ENCODE peak calls at places on chromosomes 13 and 19, in seven cellular contexts. One of them, this sample, is unnamed.

GRCh38 chr19:52453324-52454094 is at the start of gene ZNF578:
- DNase-seq in HCT116: no peak
- DNase-seq in IMR-90: peak; percentile 84
- DNase-seq in epithelial cell of esophagus: peak; percentile 85
- DNase-seq in astrocyte of the cerebellum: peak; percentile 42
- DNase-seq in tibial artery: peak; percentile 55
- DNase-seq in NB4: no peak
- DNase-seq in this sample: peak; percentile 84

GRCh38 chr13:90868321-90868920 is 479.1 kb upstream of the MIR17HG start:
- DNase-seq in HCT116: peak; percentile 8
- DNase-seq in IMR-90: peak; percentile 11
- DNase-seq in epithelial cell of esophagus: peak; percentile 37
- DNase-seq in astrocyte of the cerebellum: peak; percentile 16
- DNase-seq in tibial artery: no peak
- DNase-seq in NB4: peak; percentile 37
- DNase-seq in this sample: peak; percentile 23

GRCh38 chr19:53959176-53959757 is 3.5 kb upstream of the CACNG8 start:
- DNase-seq in HCT116: no peak
- DNase-seq in IMR-90: no peak
- DNase-seq in epithelial cell of esophagus: no peak
- DNase-seq in astrocyte of the cerebellum: no peak
- DNase-seq in tibial artery: no peak
- DNase-seq in NB4: no peak
- DNase-seq in this sample: no peak

GRCh38 chr19:4933528-4933927 is 24.2 kb downstream of the UHRF1 start:
- DNase-seq in HCT116: no peak
- DNase-seq in IMR-90: no peak
- DNase-seq in epithelial cell of esophagus: no peak
- DNase-seq in astrocyte of the cerebellum: no peak
- DNase-seq in tibial artery: no peak
- DNase-seq in NB4: peak; percentile 64
- DNase-seq in this sample: no peak

GRCh38 chr13:113034451-113035208 is 65.6 kb downstream of the MCF2L start:
- DNase-seq in HCT116: no peak
- DNase-seq in IMR-90: peak; percentile 56
- DNase-seq in epithelial cell of esophagus: peak; percentile 17
- DNase-seq in astrocyte of the cerebellum: peak; percentile 16
- DNase-seq in tibial artery: peak; percentile 47
- DNase-seq in NB4: peak; percentile 26
- DNase-seq in this sample: peak; percentile 65

GRCh38 chr19:45863840-45864628 is at the start of gene FOXA3:
- DNase-seq in HCT116: no peak
- DNase-seq in IMR-90: peak; percentile 17
- DNase-seq in epithelial cell of esophagus: peak; percentile 43
- DNase-seq in astrocyte of the cerebellum: no peak
- DNase-seq in tibial artery: no peak
- DNase-seq in NB4: peak; percentile 85
- DNase-seq in this sample: no peak

GRCh38 chr13:51840917-51841316 is 4.1 kb downstream of the TMEM272 start:
- DNase-seq in HCT116: no peak
- DNase-seq in IMR-90: no peak
- DNase-seq in epithelial cell of esophagus: no peak
- DNase-seq in astrocyte of the cerebellum: no peak
- DNase-seq in tibial artery: no peak
- DNase-seq in NB4: no peak
- DNase-seq in this sample: no peak

GRCh38 chr19:14048439-14049153 is 13.3 kb downstream of the PALM3 start:
- DNase-seq in HCT116: no peak
- DNase-seq in IMR-90: no peak
- DNase-seq in epithelial cell of esophagus: peak; percentile 25
- DNase-seq in astrocyte of the cerebellum: no peak
- DNase-seq in tibial artery: peak; percentile 33
- DNase-seq in NB4: peak; percentile 77
- DNase-seq in this sample: no peak

GRCh38 chr13:98059276-98059675 is 83.6 kb upstream of the FARP1 start:
- DNase-seq in HCT116: no peak
- DNase-seq in IMR-90: no peak
- DNase-seq in epithelial cell of esophagus: no peak
- DNase-seq in astrocyte of the cerebellum: no peak
- DNase-seq in tibial artery: no peak
- DNase-seq in NB4: no peak
- DNase-seq in this sample: no peak

GRCh38 chr13:60170414-60170813 is 6.7 kb upstream of the DIAPH3 start:
- DNase-seq in HCT116: no peak
- DNase-seq in IMR-90: no peak
- DNase-seq in epithelial cell of esophagus: no peak
- DNase-seq in astrocyte of the cerebellum: no peak
- DNase-seq in tibial artery: no peak
- DNase-seq in NB4: peak; percentile 35
- DNase-seq in this sample: no peak

GRCh38 chr13:88751994-88752393 is 1080.8 kb downstream of the SLITRK5 start:
- DNase-seq in HCT116: no peak
- DNase-seq in IMR-90: no peak
- DNase-seq in epithelial cell of esophagus: no peak
- DNase-seq in astrocyte of the cerebellum: no peak
- DNase-seq in tibial artery: no peak
- DNase-seq in NB4: no peak
- DNase-seq in this sample: no peak

GRCh38 chr19:53254451-53255341 is at the start of gene ZNF677:
- DNase-seq in HCT116: no peak
- DNase-seq in IMR-90: peak; percentile 76
- DNase-seq in epithelial cell of esophagus: peak; percentile 92
- DNase-seq in astrocyte of the cerebellum: peak; percentile 16
- DNase-seq in tibial artery: peak; percentile 90
- DNase-seq in NB4: no peak
- DNase-seq in this sample: peak; percentile 89

GRCh38 chr19:18274776-18275356 is 614 bp upstream of the IQCN start:
- DNase-seq in HCT116: no peak
- DNase-seq in IMR-90: peak; percentile 89
- DNase-seq in epithelial cell of esophagus: peak; percentile 77
- DNase-seq in astrocyte of the cerebellum: peak; percentile 80
- DNase-seq in tibial artery: peak; percentile 86
- DNase-seq in NB4: peak; percentile 92
- DNase-seq in this sample: peak; percentile 88

GRCh38 chr13:97430296-97430695 is 3.7 kb upstream of the RAP2A start:
- DNase-seq in HCT116: no peak
- DNase-seq in IMR-90: no peak
- DNase-seq in epithelial cell of esophagus: no peak
- DNase-seq in astrocyte of the cerebellum: no peak
- DNase-seq in tibial artery: no peak
- DNase-seq in NB4: no peak
- DNase-seq in this sample: no peak

GRCh38 chr19:31974290-31974689 is 371.1 kb upstream of the ZNF507 start:
- DNase-seq in HCT116: no peak
- DNase-seq in IMR-90: no peak
- DNase-seq in epithelial cell of esophagus: no peak
- DNase-seq in astrocyte of the cerebellum: no peak
- DNase-seq in tibial artery: no peak
- DNase-seq in NB4: no peak
- DNase-seq in this sample: no peak

GRCh38 chr13:35672611-35673010 is 196.1 kb upstream of the MAB21L1 start:
- DNase-seq in HCT116: no peak
- DNase-seq in IMR-90: peak; percentile 10
- DNase-seq in epithelial cell of esophagus: no peak
- DNase-seq in astrocyte of the cerebellum: no peak
- DNase-seq in tibial artery: no peak
- DNase-seq in NB4: no peak
- DNase-seq in this sample: peak; percentile 92

GRCh38 chr13:67367385-67367784 is 137.2 kb upstream of the PCDH9 start:
- DNase-seq in HCT116: no peak
- DNase-seq in IMR-90: no peak
- DNase-seq in epithelial cell of esophagus: no peak
- DNase-seq in astrocyte of the cerebellum: no peak
- DNase-seq in tibial artery: no peak
- DNase-seq in NB4: no peak
- DNase-seq in this sample: no peak

GRCh38 chr19:49453757-49454248 is 778 bp downstream of the ALDH16A1 start:
- DNase-seq in HCT116: no peak
- DNase-seq in IMR-90: no peak
- DNase-seq in epithelial cell of esophagus: no peak
- DNase-seq in astrocyte of the cerebellum: no peak
- DNase-seq in tibial artery: no peak
- DNase-seq in NB4: no peak
- DNase-seq in this sample: no peak

GRCh38 chr19:16872728-16873127 is 16.1 kb upstream of the F2RL3 start:
- DNase-seq in HCT116: no peak
- DNase-seq in IMR-90: no peak
- DNase-seq in epithelial cell of esophagus: no peak
- DNase-seq in astrocyte of the cerebellum: no peak
- DNase-seq in tibial artery: no peak
- DNase-seq in NB4: no peak
- DNase-seq in this sample: no peak

GRCh38 chr13:37475151-37475550 is 123.4 kb downstream of the POSTN start:
- DNase-seq in HCT116: no peak
- DNase-seq in IMR-90: peak; percentile 50
- DNase-seq in epithelial cell of esophagus: no peak
- DNase-seq in astrocyte of the cerebellum: no peak
- DNase-seq in tibial artery: no peak
- DNase-seq in NB4: no peak
- DNase-seq in this sample: no peak

GRCh38 chr19:10499550-10500246 is 3.5 kb downstream of the KEAP1 start:
- DNase-seq in HCT116: no peak
- DNase-seq in IMR-90: no peak
- DNase-seq in epithelial cell of esophagus: no peak
- DNase-seq in astrocyte of the cerebellum: no peak
- DNase-seq in tibial artery: no peak
- DNase-seq in NB4: no peak
- DNase-seq in this sample: no peak

GRCh38 chr13:84702174-84702573 is 819.9 kb upstream of the SLITRK1 start:
- DNase-seq in HCT116: no peak
- DNase-seq in IMR-90: no peak
- DNase-seq in epithelial cell of esophagus: no peak
- DNase-seq in astrocyte of the cerebellum: no peak
- DNase-seq in tibial artery: no peak
- DNase-seq in NB4: no peak
- DNase-seq in this sample: no peak

DNA sequence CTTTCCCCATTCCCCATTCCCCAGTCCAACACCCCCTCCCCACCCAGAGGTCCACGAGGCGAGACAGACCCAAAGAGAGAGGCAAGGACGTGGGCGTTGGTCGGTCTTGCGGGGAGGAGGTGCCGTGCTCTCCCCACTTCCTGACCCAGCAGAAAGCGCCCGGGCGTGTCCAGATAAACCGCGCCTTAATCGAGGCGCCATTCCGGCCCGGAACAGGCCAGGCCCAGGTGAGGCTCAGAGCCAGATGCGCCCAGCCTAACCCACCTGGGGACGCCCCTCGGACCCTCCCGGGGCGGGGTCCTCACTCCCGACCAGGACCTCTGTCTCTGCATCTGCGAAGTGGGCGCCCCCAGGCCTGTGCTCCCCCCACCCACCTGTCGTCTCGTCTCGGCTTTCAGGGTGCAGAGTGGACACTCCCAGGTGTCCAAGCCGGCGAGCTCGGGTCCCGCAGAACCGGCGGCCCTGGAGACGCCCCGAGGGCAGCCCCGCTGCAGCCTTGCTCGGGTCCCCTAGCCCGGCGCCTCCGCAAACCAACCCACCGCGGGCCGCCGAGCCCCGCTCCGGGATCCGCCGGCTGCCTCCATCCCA is 5.1 kb upstream of the ONECUT3 start:
- DNase-seq in HCT116: no peak
- DNase-seq in IMR-90: no peak
- DNase-seq in epithelial cell of esophagus: peak; percentile 78
- DNase-seq in astrocyte of the cerebellum: no peak
- DNase-seq in tibial artery: no peak
- DNase-seq in NB4: no peak
- DNase-seq in this sample: no peak
- H3K4me3 ChIP-seq in HCT116: peak overlapping the region; percentile 67
- H3K4me3 ChIP-seq in IMR-90: no peak overlapping the region
- H3K4me3 ChIP-seq in epithelial cell of esophagus: peak overlapping the region; percentile 43
- H3K4me3 ChIP-seq in astrocyte of the cerebellum: no peak overlapping the region
- H3K4me3 ChIP-seq in tibial artery: no peak overlapping the region
- H3K4me3 ChIP-seq in NB4: no peak overlapping the region
- H3K4me3 ChIP-seq in this sample: no peak overlapping the region

DNA sequence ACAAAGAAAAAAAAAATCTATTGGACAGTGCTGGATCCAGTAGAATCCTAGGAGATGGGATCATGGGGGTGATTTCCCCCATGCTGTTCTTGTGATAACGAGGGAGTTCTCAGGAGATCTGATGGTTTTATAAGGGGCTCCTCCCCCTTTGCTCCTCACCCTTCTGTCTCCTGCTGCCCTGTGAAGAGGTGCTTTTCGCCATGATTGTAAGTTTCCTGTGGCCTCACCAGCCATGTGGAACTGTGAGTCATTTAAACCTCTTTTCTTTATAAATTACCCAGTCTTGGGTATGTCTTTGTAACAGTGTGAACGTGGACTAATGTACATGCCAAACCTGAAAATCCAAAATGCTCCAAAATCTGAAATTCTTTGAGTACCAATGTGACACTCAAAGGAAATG is 45.5 kb downstream of the ARHGEF7 start:
- DNase-seq in HCT116: no peak
- DNase-seq in IMR-90: no peak
- DNase-seq in epithelial cell of esophagus: no peak
- DNase-seq in astrocyte of the cerebellum: no peak
- DNase-seq in tibial artery: no peak
- DNase-seq in NB4: no peak
- DNase-seq in this sample: no peak
- TF ChIP-seq CTCF in HCT116: no peak
- TF ChIP-seq CTCF in IMR-90: no peak
- TF ChIP-seq CTCF in epithelial cell of esophagus: no peak
- TF ChIP-seq CTCF in astrocyte of the cerebellum: no peak
- TF ChIP-seq CTCF in tibial artery: no peak
- TF ChIP-seq CTCF in NB4: no peak
- TF ChIP-seq CTCF in this sample: no peak

GRCh38 chr13:102395174-102395573 is 6.7 kb downstream of the FGF14 start:
- DNase-seq in HCT116: no peak
- DNase-seq in IMR-90: no peak
- DNase-seq in epithelial cell of esophagus: no peak
- DNase-seq in astrocyte of the cerebellum: no peak
- DNase-seq in tibial artery: no peak
- DNase-seq in NB4: no peak
- DNase-seq in this sample: no peak
- H3K4me3 ChIP-seq in HCT116: no peak overlapping the region
- H3K4me3 ChIP-seq in IMR-90: no peak overlapping the region
- H3K4me3 ChIP-seq in epithelial cell of esophagus: peak overlapping the region; percentile 65
- H3K4me3 ChIP-seq in astrocyte of the cerebellum: peak overlapping the region; percentile 80
- H3K4me3 ChIP-seq in tibial artery: peak overlapping the region; percentile 82
- H3K4me3 ChIP-seq in NB4: no peak overlapping the region
- H3K4me3 ChIP-seq in this sample: peak overlapping the region; percentile 71

DNA sequence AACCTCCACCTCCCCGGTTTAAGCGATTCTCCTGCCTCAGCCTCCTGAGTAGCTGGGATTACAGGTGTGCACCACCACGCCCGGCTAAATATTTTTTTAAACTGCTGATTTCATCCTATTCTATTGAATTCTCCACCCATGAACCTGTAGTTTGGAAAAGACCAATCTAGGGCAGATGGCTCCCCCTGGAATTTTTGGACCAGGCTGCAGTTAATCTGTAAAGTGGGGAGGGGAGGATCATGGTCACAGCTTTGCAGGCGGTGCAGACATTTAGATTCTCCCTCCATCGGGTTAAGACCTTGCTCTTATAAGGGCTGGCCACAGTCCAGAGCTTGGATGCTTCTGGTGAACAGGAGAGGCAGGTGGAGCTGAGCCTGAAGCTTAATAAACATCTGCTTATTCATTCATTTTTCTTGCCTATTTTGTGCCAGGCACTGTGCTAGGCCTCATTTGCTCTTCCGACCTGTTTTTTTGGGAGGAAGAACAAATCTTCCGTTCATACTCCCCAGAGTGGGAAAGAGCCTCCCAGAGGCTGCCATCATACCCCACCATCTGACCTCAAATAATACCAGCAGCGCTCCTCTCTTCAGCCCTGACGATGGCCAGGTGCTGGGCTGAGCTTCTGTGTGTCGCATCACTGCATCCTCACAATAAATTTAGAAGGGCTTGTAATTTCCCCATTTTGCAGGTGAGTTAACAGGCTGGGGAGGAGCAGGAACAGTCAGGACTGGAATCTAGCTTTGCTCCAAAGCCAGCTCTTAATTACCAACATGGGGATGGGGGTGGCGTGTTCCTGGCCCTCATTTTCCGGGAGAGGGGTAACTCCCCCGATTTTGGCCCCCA is 902 bp upstream of the CCDC106 start:
- DNase-seq in HCT116: no peak
- DNase-seq in IMR-90: no peak
- DNase-seq in epithelial cell of esophagus: no peak
- DNase-seq in astrocyte of the cerebellum: no peak
- DNase-seq in tibial artery: no peak
- DNase-seq in NB4: no peak
- DNase-seq in this sample: no peak
- TF ChIP-seq CTCF in HCT116: no peak
- TF ChIP-seq CTCF in IMR-90: no peak
- TF ChIP-seq CTCF in epithelial cell of esophagus: no peak
- TF ChIP-seq CTCF in astrocyte of the cerebellum: no peak
- TF ChIP-seq CTCF in tibial artery: no peak
- TF ChIP-seq CTCF in NB4: no peak
- TF ChIP-seq CTCF in this sample: no peak

This sample was measured in AG10803.